ENCODE peak calls at places on chromosomes 6 and 20, in seven cellular contexts. P is esophagus squamous epithelium; G is hepatocyte; T is neuronal stem cell; W is psoas muscle; X is CD8-positive, alpha-beta T cell; K is uterus. B is an unnamed sample. For H3K4me1, the result is how much of the 10 kb centered on the place peaks cover.

GRCh38 chr20:51438136-51438535 is 104.4 kb downstream of the NFATC2 start:
- DNase-seq in K (no peak), W (no peak), P (no peak), G (no peak), X (no peak), T (no peak), B (no peak)

GRCh38 chr20:37586078-37586477 is 58.4 kb upstream of the BLCAP start:
- DNase-seq in T (no peak), G (no peak), W (no peak), P (no peak), K (no peak), X (no peak), B (no peak)

GRCh38 chr6:148166339-148166949 is 176.2 kb upstream of the SASH1 start:
- DNase-seq in W (no peak), G (peak), X (no peak), P (no peak), K (no peak), T (peak), B (no peak)

GRCh38 chr6:107807186-107807585 is 16.9 kb downstream of the SCML4 start:
- DNase-seq in T (no peak), G (no peak), P (no peak), X (no peak), W (no peak), K (no peak), B (no peak)

GRCh38 chr6:11110921-11111768 is at the start of gene ERVFRD-1:
- DNase-seq in K (no peak), G (no peak), T (no peak), W (no peak), P (no peak), X (no peak), B (no peak)

GRCh38 chr20:47669927-47670890 is 115.1 kb downstream of the SULF2 start:
- DNase-seq in P (no peak), W (no peak), K (no peak), G (no peak), X (no peak), T (no peak), B (no peak)

GRCh38 chr20:14521436-14521835 is 184.0 kb upstream of the FLRT3 start:
- DNase-seq in X (no peak), T (no peak), P (no peak), K (no peak), G (no peak), W (no peak), B (no peak)

GRCh38 chr20:34368547-34368946 is 5.5 kb downstream of the ITCH start:
- DNase-seq in K (no peak), X (no peak), P (no peak), G (peak), W (no peak), T (no peak), B (no peak)

GRCh38 chr6:87730310-87730709 is 28.3 kb upstream of the AKIRIN2 start:
- DNase-seq in P (no peak), W (peak), G (peak), T (no peak), X (no peak), K (no peak), B (peak)

GRCh38 chr6:144624246-144624645 is 339.1 kb downstream of the UTRN start:
- DNase-seq in G (no peak), X (no peak), K (no peak), T (no peak), P (no peak), W (no peak), B (no peak)

GRCh38 chr6:165184192-165184979 is 125.0 kb downstream of the C6orf118 start:
- DNase-seq in G (peak), W (peak), K (no peak), P (no peak), T (no peak), X (no peak), B (no peak)

GRCh38 chr6:109511832-109512231 is 28.8 kb upstream of the ZBTB24 start:
- DNase-seq in T (no peak), P (no peak), X (no peak), K (no peak), W (no peak), G (no peak), B (no peak)

GRCh38 chr6:155762649-155763048 is 307.0 kb upstream of the NOX3 start:
- DNase-seq in T (no peak), W (no peak), G (no peak), P (no peak), K (no peak), X (no peak), B (no peak)

GRCh38 chr6:52361945-52362442 is at the start of gene PAQR8:
- DNase-seq in K (peak), W (peak), X (peak), G (peak), T (peak), P (peak), B (peak)

GRCh38 chr6:88376759-88377387 is 210.7 kb upstream of the CNR1 start:
- DNase-seq in K (no peak), X (no peak), P (no peak), T (no peak), G (no peak), W (no peak), B (no peak)

GRCh38 chr20:39878321-39878720 is 810.7 kb downstream of the MAFB start:
- DNase-seq in W (no peak), P (no peak), G (no peak), X (no peak), K (no peak), T (no peak), B (no peak)

GRCh38 chr20:37955511-37955910 is 52.6 kb downstream of the VSTM2L start:
- DNase-seq in G (no peak), X (no peak), P (no peak), T (no peak), W (no peak), K (no peak), B (no peak)

GRCh38 chr20:39861381-39861780 is 827.7 kb downstream of the MAFB start:
- DNase-seq in G (peak), X (no peak), K (no peak), P (no peak), T (no peak), W (no peak), B (no peak)

DNA sequence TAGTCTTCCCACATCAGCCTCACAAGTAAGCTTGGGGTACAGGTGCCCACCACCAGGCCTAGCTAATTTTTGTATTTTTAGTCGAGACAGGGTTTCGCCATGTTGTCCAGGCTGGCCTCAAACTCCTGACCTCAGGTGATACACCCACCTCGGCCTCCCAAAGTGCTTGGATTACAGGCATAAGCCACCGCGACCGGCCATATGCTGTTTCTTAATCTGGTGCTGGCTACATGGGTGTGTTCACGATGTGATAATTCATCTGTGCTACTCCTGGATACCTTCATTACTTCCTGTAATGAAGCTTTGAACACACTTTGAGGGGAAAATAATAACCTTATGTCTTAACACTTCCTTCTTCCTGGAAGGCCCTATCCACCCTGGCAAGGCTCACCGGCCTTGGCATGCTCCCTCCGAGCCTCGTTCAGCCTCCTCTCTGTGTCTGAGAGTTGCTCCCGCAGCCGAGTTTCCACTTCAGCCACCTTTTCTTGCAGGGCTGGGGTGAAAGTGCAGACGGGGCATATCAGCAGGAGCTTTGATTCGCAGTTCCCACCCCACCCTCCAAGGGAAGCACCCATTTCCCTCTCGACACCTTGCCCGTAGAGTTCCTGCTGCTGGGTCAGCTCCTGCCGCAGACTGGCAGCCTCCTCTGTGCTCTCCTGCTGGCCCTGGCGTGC is 5.6 kb upstream of the PSORS1C2 start:
- DNase-seq in W (peak), X (no peak), G (no peak), P (no peak), T (no peak), K (no peak), B (no peak)
- H3K27ac ChIP-seq in W (no peak), X (no peak), G (no peak), P (no peak), T (no peak), K (no peak), B (no peak)

DNA sequence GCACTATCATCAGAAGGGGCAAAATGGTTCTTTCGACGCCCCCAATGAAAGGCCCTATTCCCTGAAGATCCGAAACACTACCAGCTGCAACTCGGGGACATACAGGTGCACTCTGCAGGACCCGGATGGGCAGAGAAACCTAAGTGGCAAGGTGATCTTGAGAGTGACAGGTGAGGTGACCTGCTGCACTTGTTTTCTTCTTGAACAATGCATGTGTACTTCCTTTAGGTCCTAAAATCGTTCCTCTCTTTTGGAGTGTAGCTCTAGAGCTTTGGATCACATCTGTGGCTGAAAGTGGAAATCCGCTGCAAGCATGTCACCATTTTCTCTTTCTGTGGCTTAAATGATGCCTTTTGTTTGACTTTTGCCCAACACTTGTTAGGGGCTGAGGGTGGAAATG is 14.0 kb downstream of the CD83 start:
- DNase-seq in W (no peak), T (no peak), P (no peak), K (no peak), X (no peak), G (no peak), B (no peak)
- H3K4me1 ChIP-seq in W (under half), T (under half), P (under half), K (under half), X (under half), G (under half), B (under half)

GRCh38 chr20:53898558-53898931 is 171.8 kb downstream of the BCAS1 start:
- DNase-seq in X (no peak), G (no peak), P (no peak), K (no peak), T (no peak), W (no peak), B (peak)

GRCh38 chr20:53897884-53898557 is 172.4 kb downstream of the BCAS1 start:
- DNase-seq in G (no peak), P (no peak), T (no peak), K (no peak), X (no peak), W (no peak), B (peak)

GRCh38 chr20:53900380-53900999 is 169.9 kb downstream of the BCAS1 start:
- DNase-seq in G (no peak), K (no peak), P (no peak), W (no peak), T (no peak), X (no peak), B (no peak)

GRCh38 chr20:53901064-53901463 is 169.3 kb downstream of the BCAS1 start:
- DNase-seq in W (no peak), K (no peak), G (peak), X (no peak), T (no peak), P (no peak), B (no peak)

DNA sequence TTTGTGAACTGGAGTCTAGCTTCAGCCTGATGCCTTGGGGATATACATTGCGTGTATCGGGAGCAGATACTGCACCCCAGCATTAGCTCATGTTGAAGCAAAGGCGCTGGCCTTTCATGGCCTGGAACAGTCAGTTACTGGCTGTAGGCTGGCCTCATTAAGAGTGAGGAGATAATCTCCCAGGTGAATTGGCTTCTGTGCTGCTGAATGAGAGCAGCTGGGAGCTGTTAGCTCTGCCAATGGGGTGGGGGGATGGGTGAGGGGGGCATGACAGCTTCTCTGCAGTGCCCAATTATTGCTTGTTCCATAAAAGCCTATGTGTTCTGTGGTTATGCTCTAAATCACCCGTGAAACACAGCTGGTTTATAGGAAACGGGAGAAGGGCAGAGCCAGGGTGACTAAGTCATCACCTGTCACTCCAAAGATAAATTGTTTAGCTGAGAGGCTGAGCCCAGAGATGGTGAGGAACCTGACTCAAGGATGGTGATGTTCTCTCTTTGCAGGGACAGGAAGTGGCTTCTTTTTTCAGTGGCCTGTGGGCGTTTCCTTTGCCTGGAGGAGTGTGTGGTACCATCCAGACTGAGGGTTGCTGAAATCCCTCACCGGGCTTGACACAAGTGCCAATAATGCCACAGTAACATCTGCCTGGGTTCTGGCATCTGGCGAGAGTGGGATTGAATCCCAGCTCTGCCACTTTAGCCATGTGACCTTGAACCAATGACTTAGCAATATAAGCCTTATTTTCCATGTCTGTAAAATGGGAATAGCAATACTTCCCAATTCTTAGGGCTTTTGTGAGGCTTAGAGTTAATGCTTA is 170.8 kb downstream of the BCAS1 start:
- DNase-seq in K (no peak), P (no peak), T (no peak), G (no peak), X (peak), W (no peak), B (peak)
- H3K27ac ChIP-seq in K (peak), P (peak), T (peak), G (peak), X (peak), W (peak), B (no peak)

GRCh38 chr6:48505621-48506020 is 394.6 kb upstream of the PTCHD4 start:
- DNase-seq in X (no peak), G (no peak), T (no peak), K (no peak), P (no peak), W (no peak), B (no peak)
- H3K4me1 ChIP-seq in X (under half), G (under half), T (under half), K (under half), P (under half), W (under half), B (under half)

GRCh38 chr6:159555082-159555481 is 138.0 kb downstream of the SOD2 start:
- DNase-seq in W (no peak), X (no peak), T (no peak), P (no peak), G (no peak), K (no peak), B (no peak)
- H3K27ac ChIP-seq in W (no peak), X (no peak), T (no peak), P (no peak), G (no peak), K (no peak), B (no peak)